ENCODE peak calls at places on chromosomes 1 and 21, in five cellular contexts. Z is mucosa of gallbladder; X is activated T-cell treated with anti-CD3 and anti-CD28 coated beads for 24 hours; A is stimulated activated CD8-positive, alpha-beta memory T cell treated with anti-CD3 and anti-CD28 coated beads, Interleukin-15, amount 100 ng/mL, for 48 hours; C is NCI-H2081 treated with DMSO at 0.1 percent for 48 hours. M is an unnamed sample.

GRCh38 chr1:156291226-156292061 is 4.0 kb downstream of the GLMP start:
- DNase-seq in Z (peak), X (no peak), A (no peak), C (no peak), M (peak)

GRCh38 chr1:69569983-69570755 is 2.4 kb downstream of the LRRC7 start:
- DNase-seq in Z (no peak), X (no peak), A (no peak), C (no peak), M (no peak)

GRCh38 chr21:31330144-31330483 is 13.9 kb downstream of the TIAM1 start:
- DNase-seq in Z (no peak), X (no peak), A (no peak), C (no peak), M (no peak)

GRCh38 chr1:145961109-145961424 is 3.2 kb upstream of the LIX1L start:
- DNase-seq in Z (no peak), X (no peak), A (no peak), C (no peak), M (no peak)

GRCh38 chr1:224901087-224901486 is 28.4 kb upstream of the DNAH14 start:
- DNase-seq in Z (no peak), X (no peak), A (no peak), C (no peak), M (no peak)

GRCh38 chr1:234941711-234942320 is 186.8 kb downstream of the TOMM20 start:
- DNase-seq in Z (no peak), X (no peak), A (no peak), C (no peak), M (no peak)

GRCh38 chr21:44537930-44538911 is 1.8 kb downstream of the KRTAP10-1 start:
- DNase-seq in Z (no peak), X (no peak), A (no peak), C (no peak), M (no peak)

GRCh38 chr1:107153033-107153432 is 12.2 kb downstream of the NTNG1 start:
- DNase-seq in Z (no peak), X (no peak), A (no peak), C (no peak), M (no peak)

GRCh38 chr1:226751214-226751613 is 12.1 kb upstream of the ITPKB start:
- DNase-seq in Z (no peak), X (no peak), A (no peak), C (no peak), M (no peak)

GRCh38 chr1:30929135-30929889 is 20.8 kb upstream of the SDC3 start:
- DNase-seq in Z (no peak), X (peak), A (no peak), C (no peak), M (no peak)

GRCh38 chr1:23062271-23062670 is 43.0 kb downstream of the KDM1A start:
- DNase-seq in Z (no peak), X (no peak), A (no peak), C (no peak), M (no peak)

GRCh38 chr1:30756206-30756544 is 1.4 kb downstream of the LAPTM5 start:
- DNase-seq in Z (no peak), X (no peak), A (no peak), C (no peak), M (no peak)

GRCh38 chr1:45337630-45338320 is 2.2 kb upstream of the TOE1 start:
- DNase-seq in Z (no peak), X (no peak), A (no peak), C (no peak), M (no peak)

GRCh38 chr1:157856538-157856937 is 14.9 kb upstream of the CD5L start:
- DNase-seq in Z (no peak), X (no peak), A (no peak), C (no peak), M (no peak)

GRCh38 chr1:167697667-167698141 is 24.1 kb upstream of the MPZL1 start:
- DNase-seq in Z (peak), X (no peak), A (no peak), C (no peak), M (no peak)

GRCh38 chr1:101239095-101240040 is 2.5 kb downstream of the S1PR1 start:
- DNase-seq in Z (no peak), X (peak), A (peak), C (no peak), M (no peak)

GRCh38 chr1:100671604-100672003 is 47.9 kb upstream of the VCAM1 start:
- DNase-seq in Z (no peak), X (no peak), A (no peak), C (no peak), M (no peak)

GRCh38 chr1:30469426-30469825 is 254.0 kb downstream of the MATN1 start:
- DNase-seq in Z (no peak), X (no peak), A (no peak), C (no peak), M (no peak)

GRCh38 chr1:202007703-202008489 is 2.5 kb upstream of the ELF3 start:
- DNase-seq in Z (peak), X (no peak), A (no peak), C (no peak), M (no peak)

GRCh38 chr1:44970317-44970716 is 16.1 kb downstream of the EIF2B3 start:
- DNase-seq in Z (no peak), X (no peak), A (no peak), C (no peak), M (no peak)

GRCh38 chr1:90616395-90616794 is 100.7 kb downstream of the BARHL2 start:
- DNase-seq in Z (no peak), X (no peak), A (no peak), C (no peak), M (no peak)

GRCh38 chr1:24748191-24749121 is 3.2 kb downstream of the CLIC4 start:
- DNase-seq in Z (no peak), X (no peak), A (no peak), C (no peak), M (no peak)

GRCh38 chr1:46081206-46081605 is 51.2 kb downstream of the PIK3R3 start:
- DNase-seq in Z (no peak), X (no peak), A (no peak), C (peak), M (no peak)

M was measured in NCI-H187 treated with DMSO at 0.1 percent for 48 hours.